ENCODE peak calls at places on chromosome 19, in five cellular contexts. Q is C1 segment of cervical spinal cord, S is HFFc6, P is AG04449, T is endothelial cell. D is an unnamed sample.
A peak's percentile ranks its signal among the peaks of the same experiment; 100 is the strongest.

GRCh38 chr19:7857727-7858701 is 16.2 kb downstream of the PRR36 start:
- DNase-seq in Q (no peak), S (no peak), P (no peak), T (peak; percentile 50), D (no peak)

GRCh38 chr19:3161453-3161852 is 17.1 kb upstream of the S1PR4 start:
- DNase-seq in Q (no peak), S (peak; percentile 28), P (no peak), T (no peak), D (no peak)

GRCh38 chr19:51158474-51159129 is 16.5 kb downstream of the SIGLEC7 start:
- DNase-seq in Q (no peak), S (no peak), P (no peak), T (peak; percentile 79), D (no peak)

GRCh38 chr19:45498411-45499195 is at the start of gene PPM1N:
- DNase-seq in Q (no peak), S (no peak), P (no peak), T (peak; percentile 23), D (no peak)

GRCh38 chr19:7870571-7871279 is 3.5 kb downstream of the PRR36 start:
- DNase-seq in Q (no peak), S (peak; percentile 26), P (no peak), T (no peak), D (no peak)

GRCh38 chr19:5360003-5360820 is 19.6 kb upstream of the PTPRS start:
- DNase-seq in Q (no peak), S (no peak), P (no peak), T (no peak), D (no peak)

GRCh38 chr19:7004313-7004931 is 16.8 kb downstream of the MBD3L2B start:
- DNase-seq in Q (no peak), S (peak; percentile 26), P (no peak), T (peak; percentile 11), D (no peak)

GRCh38 chr19:2524840-2525723 is 49.2 kb downstream of the GADD45B start:
- DNase-seq in Q (no peak), S (peak; percentile 85), P (no peak), T (no peak), D (no peak)

GRCh38 chr19:55552620-55553019 is 7.3 kb upstream of the SBK3 start:
- DNase-seq in Q (no peak), S (peak; percentile 76), P (peak; percentile 92), T (no peak), D (no peak)